ENCODE peak calls at places on chromosome 12, in nine cellular contexts. U is GM04504; R is effector CD4-positive, alpha-beta T cell; Y is IMR-90; T is mesendoderm; C is H7; W is A549; F is foreskin fibroblast; N is HL-60. O is an unnamed sample.
A peak's percentile ranks its signal among the peaks of the same experiment; 100 is the strongest.

GRCh38 chr12:14577344-14577743 is 9.7 kb upstream of the PLBD1 start:
- DNase-seq in N (peak; percentile 98), Y (no peak), W (no peak), U (no peak), F (no peak), T (no peak), R (no peak), C (no peak), O (no peak)

GRCh38 chr12:53045646-53046045 is 4.2 kb upstream of the TNS2 start:
- DNase-seq in C (peak; percentile 36), W (no peak), U (no peak), R (no peak), Y (no peak), N (no peak), F (peak; percentile 7), T (peak; percentile 50), O (no peak)

GRCh38 chr12:19852100-19852855 is 413.0 kb downstream of the AEBP2 start:
- DNase-seq in W (no peak), Y (no peak), R (no peak), T (no peak), F (no peak), C (no peak), U (no peak), N (no peak), O (no peak)

GRCh38 chr12:63989301-63989845 is 144.9 kb downstream of the SRGAP1 start:
- DNase-seq in R (no peak), C (no peak), W (no peak), Y (peak; percentile 77), U (no peak), N (no peak), F (no peak), T (no peak), O (no peak)

GRCh38 chr12:47085815-47086252 is 6.1 kb upstream of the AMIGO2 start:
- DNase-seq in Y (peak; percentile 77), F (peak; percentile 57), C (no peak), T (peak; percentile 94), W (peak; percentile 94), U (no peak), N (no peak), R (peak; percentile 24), O (no peak)

GRCh38 chr12:23204933-23205778 is 580.2 kb downstream of the ETNK1 start:
- DNase-seq in N (peak; percentile 35), R (peak; percentile 4), C (peak; percentile 26), W (peak; percentile 57), F (peak; percentile 50), Y (peak; percentile 67), T (peak; percentile 69), U (peak; percentile 24), O (peak; percentile 23)

GRCh38 chr12:53867216-53868012 is 71.2 kb upstream of the HOXC13 start:
- DNase-seq in F (peak; percentile 72), U (no peak), Y (no peak), N (no peak), R (no peak), T (peak; percentile 96), C (peak; percentile 47), W (peak; percentile 86), O (no peak)

GRCh38 chr12:15978431-15978950 is 67.4 kb downstream of the DERA start:
- DNase-seq in U (no peak), N (no peak), R (no peak), F (peak; percentile 67), C (no peak), W (no peak), Y (peak; percentile 60), T (peak; percentile 77), O (no peak)

GRCh38 chr12:6604254-6605029 is 2.7 kb downstream of the CHD4 start:
- DNase-seq in T (no peak), U (no peak), R (no peak), W (no peak), C (no peak), N (no peak), F (peak; percentile 41), Y (no peak), O (no peak)

GRCh38 chr12:62210422-62210821 is 49.8 kb upstream of the USP15 start:
- DNase-seq in R (peak; percentile 30), Y (peak; percentile 52), N (peak; percentile 58), F (peak; percentile 78), U (no peak), C (peak; percentile 15), T (peak; percentile 35), W (peak; percentile 71), O (peak; percentile 10)

GRCh38 chr12:65500121-65500846 is 221.8 kb downstream of the MSRB3 start:
- DNase-seq in W (no peak), T (no peak), Y (peak; percentile 71), F (peak; percentile 56), U (no peak), R (no peak), C (no peak), N (no peak), O (no peak)

GRCh38 chr12:27610380-27610779 is 85.9 kb upstream of the REP15 start:
- DNase-seq in C (no peak), W (peak; percentile 40), F (peak; percentile 75), T (no peak), U (no peak), R (no peak), N (no peak), Y (peak; percentile 70), O (no peak)

GRCh38 chr12:94099191-94099983 is 49.0 kb upstream of the PLXNC1 start:
- DNase-seq in W (no peak), T (peak; percentile 37), N (no peak), C (no peak), R (no peak), Y (peak; percentile 81), F (no peak), U (no peak), O (peak; percentile 69)

GRCh38 chr12:13390381-13390856 is 193.9 kb downstream of the EMP1 start:
- DNase-seq in R (no peak), W (peak; percentile 88), Y (peak; percentile 1), C (no peak), T (no peak), N (no peak), U (peak; percentile 34), F (peak; percentile 81), O (peak; percentile 46)

GRCh38 chr12:29241821-29242591 is 92.9 kb downstream of the FAR2 start:
- DNase-seq in C (no peak), F (peak; percentile 90), Y (peak; percentile 80), N (peak; percentile 94), T (peak; percentile 64), W (no peak), U (peak; percentile 67), R (no peak), O (peak; percentile 82)

GRCh38 chr12:3380200-3381020 is 110.6 kb upstream of the PRMT8 start:
- DNase-seq in R (no peak), C (no peak), T (no peak), F (peak; percentile 45), Y (no peak), N (no peak), U (no peak), W (no peak), O (no peak)

GRCh38 chr12:116887897-116888296 is 6.7 kb upstream of the HRK start:
- DNase-seq in Y (no peak), T (no peak), F (no peak), U (no peak), N (no peak), W (no peak), C (no peak), R (no peak), O (no peak)

GRCh38 chr12:59070534-59070933 is 150.2 kb upstream of the LRIG3 start:
- DNase-seq in W (no peak), R (no peak), F (no peak), Y (no peak), C (no peak), T (no peak), N (no peak), U (no peak), O (no peak)

GRCh38 chr12:45615268-45615667 is 114.2 kb upstream of the ARID2 start:
- DNase-seq in R (no peak), U (peak; percentile 32), C (no peak), N (no peak), Y (peak; percentile 81), F (peak; percentile 78), T (no peak), W (peak; percentile 47), O (peak; percentile 18)

GRCh38 chr12:129459886-129460285 is 443.9 kb downstream of the TMEM132D start:
- DNase-seq in Y (no peak), U (no peak), W (no peak), F (no peak), C (no peak), R (no peak), T (no peak), N (no peak), O (no peak)

GRCh38 chr12:108768591-108769500 is 37.5 kb upstream of the CORO1C start:
- DNase-seq in C (peak; percentile 91), N (peak; percentile 50), U (no peak), Y (no peak), W (peak; percentile 71), F (peak; percentile 34), T (peak; percentile 78), R (no peak), O (no peak)

GRCh38 chr12:118922405-118922804 is 58.9 kb upstream of the SRRM4 start:
- DNase-seq in T (peak; percentile 57), N (no peak), F (no peak), C (peak; percentile 47), W (no peak), R (no peak), U (no peak), Y (no peak), O (no peak)

GRCh38 chr12:52058631-52059324 is 7.5 kb downstream of the NR4A1 start:
- DNase-seq in W (peak; percentile 74), T (no peak), U (no peak), N (no peak), F (no peak), Y (peak; percentile 54), C (no peak), R (no peak), O (no peak)

GRCh38 chr12:123494124-123494843 is 36.3 kb downstream of the SNRNP35 start:
- DNase-seq in T (no peak), R (no peak), W (no peak), F (no peak), C (peak; percentile 53), Y (no peak), U (no peak), N (no peak), O (no peak)

GRCh38 chr12:28830491-28830890 is 318.6 kb upstream of the FAR2 start:
- DNase-seq in T (no peak), W (no peak), N (no peak), F (no peak), U (no peak), C (peak; percentile 1), R (no peak), Y (no peak), O (no peak)

GRCh38 chr12:211639-212382 is 2.1 kb downstream of the SLC6A12 start:
- DNase-seq in R (no peak), Y (no peak), T (peak; percentile 34), W (no peak), N (no peak), U (no peak), F (no peak), C (no peak), O (no peak)

GRCh38 chr12:104219361-104219892 is 3.8 kb downstream of the TXNRD1 start:
- DNase-seq in W (peak; percentile 99), N (no peak), Y (peak; percentile 98), C (no peak), U (peak; percentile 95), F (peak; percentile 92), R (no peak), T (peak; percentile 35), O (peak; percentile 100)

GRCh38 chr12:19800884-19801283 is 361.6 kb downstream of the AEBP2 start:
- DNase-seq in R (no peak), F (no peak), N (no peak), Y (no peak), C (no peak), W (no peak), U (no peak), T (no peak), O (no peak)

GRCh38 chr12:114656906-114657596 is 26.9 kb downstream of the TBX3 start:
- DNase-seq in U (no peak), N (no peak), R (no peak), W (no peak), F (no peak), C (no peak), T (no peak), Y (no peak), O (no peak)

O was measured in AG09309.